ENCODE peak calls at places on chromosomes 5 and 9, in seven cellular contexts. I, Q, F, O, H, R and P are unnamed samples.

GRCh38 chr5:62167651-62168050 is 138.4 kb upstream of the KIF2A start:
- DNase-seq in I (no peak), Q (no peak), F (no peak), O (no peak), H (no peak), R (no peak), P (no peak)

GRCh38 chr5:55063220-55063863 is 39.1 kb upstream of the GZMA start:
- DNase-seq in I (no peak), Q (no peak), F (no peak), O (peak), H (no peak), R (no peak), P (no peak)

GRCh38 chr9:96222132-96222531 is 79.8 kb downstream of the HSD17B3 start:
- DNase-seq in I (no peak), Q (no peak), F (no peak), O (no peak), H (no peak), R (no peak), P (no peak)

GRCh38 chr9:97046228-97046627 is 7.3 kb upstream of the CTSV start:
- DNase-seq in I (no peak), Q (no peak), F (no peak), O (peak), H (peak), R (peak), P (peak)

GRCh38 chr5:43729846-43730478 is 127.0 kb downstream of the NNT start:
- DNase-seq in I (no peak), Q (no peak), F (no peak), O (peak), H (no peak), R (no peak), P (no peak)

GRCh38 chr9:129052592-129052991 is 16.2 kb downstream of the MIGA2 start:
- DNase-seq in I (peak), Q (no peak), F (no peak), O (no peak), H (peak), R (peak), P (peak)

GRCh38 chr5:93078082-93079038 is 502.7 kb downstream of the NR2F1-AS1 start:
- DNase-seq in I (peak), Q (peak), F (no peak), O (peak), H (no peak), R (peak), P (peak)

GRCh38 chr5:30121092-30121491 is 1072.4 kb upstream of the CDH6 start:
- DNase-seq in I (no peak), Q (no peak), F (no peak), O (no peak), H (no peak), R (no peak), P (no peak)

GRCh38 chr9:8855046-8855445 is 1055.5 kb upstream of the DMAC1 start:
- DNase-seq in I (no peak), Q (no peak), F (no peak), O (peak), H (no peak), R (no peak), P (no peak)

GRCh38 chr9:113807173-113808061 is 68.7 kb upstream of the ZNF618 start:
- DNase-seq in I (no peak), Q (no peak), F (no peak), O (peak), H (peak), R (peak), P (peak)

GRCh38 chr9:108167136-108167900 is 677.7 kb upstream of the KLF4 start:
- DNase-seq in I (no peak), Q (no peak), F (no peak), O (peak), H (no peak), R (no peak), P (no peak)

GRCh38 chr5:56538580-56538979 is 276.8 kb upstream of the MAP3K1 start:
- DNase-seq in I (no peak), Q (no peak), F (no peak), O (no peak), H (no peak), R (no peak), P (no peak)

GRCh38 chr9:14136047-14136446 is 177.9 kb downstream of the NFIB start:
- DNase-seq in I (no peak), Q (no peak), F (no peak), O (no peak), H (no peak), R (no peak), P (no peak)

GRCh38 chr9:90330215-90330614 is 312.4 kb downstream of the DIRAS2 start:
- DNase-seq in I (no peak), Q (no peak), F (no peak), O (no peak), H (no peak), R (no peak), P (no peak)

GRCh38 chr5:74594172-74595040 is 46.1 kb downstream of the ENC1 start:
- DNase-seq in I (no peak), Q (no peak), F (no peak), O (peak), H (no peak), R (no peak), P (no peak)

GRCh38 chr5:56507348-56507930 is 274.3 kb upstream of the ANKRD55 start:
- DNase-seq in I (no peak), Q (no peak), F (no peak), O (no peak), H (no peak), R (no peak), P (peak)

GRCh38 chr5:174275959-174276358 is 230.5 kb downstream of the NSG2 start:
- DNase-seq in I (no peak), Q (no peak), F (no peak), O (no peak), H (no peak), R (no peak), P (no peak)

GRCh38 chr5:38885208-38885607 is 39.4 kb downstream of the OSMR start:
- DNase-seq in I (no peak), Q (no peak), F (no peak), O (no peak), H (no peak), R (no peak), P (no peak)

GRCh38 chr9:33465596-33466564 is 7.8 kb downstream of the NOL6 start:
- DNase-seq in I (peak), Q (no peak), F (no peak), O (no peak), H (no peak), R (no peak), P (no peak)

GRCh38 chr5:172943283-172943841 is 15.9 kb upstream of the RPL26L1 start:
- DNase-seq in I (peak), Q (no peak), F (no peak), O (peak), H (peak), R (no peak), P (no peak)

GRCh38 chr9:101184813-101185278 is 156.3 kb downstream of the PLPPR1 start:
- DNase-seq in I (no peak), Q (no peak), F (no peak), O (no peak), H (no peak), R (no peak), P (no peak)

GRCh38 chr5:37494756-37495155 is 115.6 kb downstream of the WDR70 start:
- DNase-seq in I (no peak), Q (no peak), F (no peak), O (peak), H (no peak), R (peak), P (peak)

DNA sequence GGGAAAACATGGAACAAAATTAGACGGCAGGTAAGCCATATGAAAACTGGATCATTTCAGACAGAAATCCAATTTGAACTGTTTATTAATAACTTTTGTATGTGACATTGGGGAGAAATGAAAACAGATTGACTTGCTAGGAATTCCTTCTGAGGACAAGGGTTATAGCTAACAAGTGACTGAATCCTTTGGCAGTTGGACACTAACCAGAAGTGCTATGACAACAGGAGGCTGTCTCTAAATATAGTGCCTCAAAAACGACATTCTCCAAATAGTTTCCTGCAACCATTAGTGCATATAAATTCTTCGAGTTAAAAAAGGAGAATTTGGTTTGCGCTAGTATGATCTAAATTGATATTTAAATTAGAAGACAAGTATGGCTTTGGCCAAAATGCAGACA is 338.6 kb downstream of the PTPRD start:
- DNase-seq in I (no peak), Q (no peak), F (no peak), O (no peak), H (no peak), R (no peak), P (no peak)
- H3K4me3 ChIP-seq in I (no peak), Q (no peak), F (no peak), O (no peak), H (no peak), R (no peak), P (no peak)

GRCh38 chr5:180815241-180816031 is 12.8 kb upstream of the MGAT1 start:
- DNase-seq in I (no peak), Q (no peak), F (no peak), O (no peak), H (no peak), R (no peak), P (no peak)

GRCh38 chr5:180811012-180811622 is 8.5 kb upstream of the MGAT1 start:
- DNase-seq in I (no peak), Q (no peak), F (no peak), O (peak), H (no peak), R (no peak), P (no peak)

GRCh38 chr5:180811623-180812119 is 9.1 kb upstream of the MGAT1 start:
- DNase-seq in I (no peak), Q (no peak), F (no peak), O (no peak), H (no peak), R (peak), P (no peak)

GRCh38 chr5:180810210-180811011 is 7.8 kb upstream of the MGAT1 start:
- DNase-seq in I (peak), Q (peak), F (peak), O (peak), H (peak), R (peak), P (peak)

GRCh38 chr5:180813418-180813817 is 10.8 kb upstream of the MGAT1 start:
- DNase-seq in I (no peak), Q (no peak), F (no peak), O (no peak), H (no peak), R (no peak), P (no peak)
- TF ChIP-seq CTCF in I (no peak), Q (no peak), F (no peak), O (no peak), H (no peak), R (no peak), P (no peak)

GRCh38 chr5:109388407-109388806 is 21.4 kb downstream of the PJA2 start:
- DNase-seq in I (no peak), Q (no peak), F (no peak), O (peak), H (no peak), R (no peak), P (no peak)
- H3K4me3 ChIP-seq in I (no peak), Q (no peak), F (no peak), O (no peak), H (no peak), R (no peak), P (no peak)

DNA sequence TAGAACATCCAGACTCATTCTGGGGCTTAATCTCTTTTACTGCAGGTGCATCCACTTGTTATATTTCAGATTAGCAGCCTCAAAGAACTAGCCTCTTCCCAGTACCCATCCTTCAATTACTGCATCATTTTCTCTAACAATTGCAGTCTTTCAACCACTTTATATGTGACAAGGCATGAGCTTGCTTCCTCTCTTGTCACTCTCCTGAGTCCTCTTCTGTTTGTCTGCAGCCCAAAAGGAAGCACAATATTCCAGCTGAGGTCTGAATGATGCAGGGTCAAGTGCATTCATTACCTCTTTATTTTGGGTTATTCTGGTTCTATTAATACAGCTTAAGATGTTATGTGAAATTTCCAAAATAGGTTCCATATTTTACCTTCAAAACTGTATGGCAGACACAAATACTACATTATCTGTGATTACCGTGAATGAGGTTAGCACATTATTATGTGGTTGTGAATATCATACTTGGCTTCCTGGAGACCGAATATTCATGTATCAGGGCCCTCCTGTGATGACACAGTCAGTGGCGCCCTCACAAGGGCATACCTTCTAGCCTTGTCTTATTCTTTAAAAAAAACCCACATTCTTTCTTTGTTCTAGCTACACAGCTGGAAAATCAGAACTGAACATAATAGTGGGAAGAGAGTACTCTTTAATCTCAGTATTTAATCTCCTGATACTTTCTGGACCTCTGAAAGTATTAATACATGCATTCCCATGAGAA is 323.8 kb downstream of the PDE4D start:
- DNase-seq in I (no peak), Q (no peak), F (no peak), O (no peak), H (no peak), R (no peak), P (no peak)
- TF ChIP-seq CTCF in I (no peak), Q (no peak), F (no peak), O (no peak), H (no peak), R (no peak), P (no peak)

GRCh38 chr5:5481633-5482032 is 59.2 kb downstream of the ICE1 start:
- DNase-seq in I (no peak), Q (no peak), F (no peak), O (no peak), H (no peak), R (no peak), P (no peak)

GRCh38 chr5:5480481-5481111 is 58.1 kb downstream of the ICE1 start:
- DNase-seq in I (no peak), Q (no peak), F (no peak), O (no peak), H (no peak), R (no peak), P (no peak)

GRCh38 chr5:5483880-5484595 is 61.6 kb downstream of the ICE1 start:
- DNase-seq in I (no peak), Q (no peak), F (no peak), O (peak), H (no peak), R (no peak), P (no peak)

GRCh38 chr5:5483350-5483749 is 60.9 kb downstream of the ICE1 start:
- DNase-seq in I (no peak), Q (no peak), F (no peak), O (no peak), H (no peak), R (no peak), P (no peak)

DNA sequence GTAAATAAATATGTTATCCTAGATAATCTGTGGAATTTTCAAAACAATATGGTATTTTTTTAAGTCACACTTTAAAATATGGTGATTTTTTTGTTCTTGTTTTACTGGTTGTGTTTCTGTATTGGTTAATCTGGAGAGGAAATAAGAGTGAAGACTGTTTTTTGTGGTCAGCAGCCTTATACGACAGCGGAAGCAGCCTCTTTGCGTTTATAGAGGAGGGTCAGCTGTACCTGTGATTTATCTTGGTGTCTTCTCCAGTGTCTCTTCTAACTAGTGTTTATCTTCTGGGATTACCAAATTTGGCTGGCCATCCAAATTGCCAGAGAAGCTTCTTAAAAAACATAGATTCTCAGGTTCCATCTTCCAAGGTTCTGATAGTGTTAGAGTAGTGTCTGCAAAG is 58.7 kb downstream of the ICE1 start:
- DNase-seq in I (no peak), Q (no peak), F (no peak), O (no peak), H (no peak), R (no peak), P (no peak)
- H3K4me3 ChIP-seq in I (no peak), Q (no peak), F (no peak), O (no peak), H (no peak), R (no peak), P (no peak)

DNA sequence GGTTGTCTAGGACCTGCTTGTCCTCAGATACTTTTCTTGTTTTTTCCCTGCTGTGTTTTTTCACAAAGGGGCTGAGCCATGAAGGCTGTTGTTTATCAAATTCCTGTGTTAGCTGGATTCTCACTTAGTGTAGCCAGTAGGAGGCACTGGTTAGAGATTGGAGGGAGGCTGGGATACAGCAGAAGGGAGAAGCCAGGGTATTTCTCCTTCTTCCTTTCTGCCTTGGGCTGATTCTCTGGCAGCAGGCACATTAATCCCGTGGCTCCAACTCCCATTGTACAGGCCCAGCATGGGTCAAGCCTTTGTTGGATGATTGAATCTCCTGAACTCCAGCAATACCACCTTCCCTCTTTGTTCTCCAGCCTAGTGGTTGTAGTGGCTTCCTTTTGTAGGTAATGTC is 46.4 kb upstream of the FAM170A start:
- DNase-seq in I (no peak), Q (no peak), F (no peak), O (no peak), H (no peak), R (no peak), P (no peak)
- TF ChIP-seq CTCF in I (no peak), Q (no peak), F (no peak), O (no peak), H (no peak), R (no peak), P (no peak)

GRCh38 chr5:83510199-83510730 is 38.7 kb downstream of the VCAN start:
- DNase-seq in I (no peak), Q (no peak), F (no peak), O (peak), H (no peak), R (no peak), P (no peak)

GRCh38 chr5:83513491-83513890 is 41.9 kb downstream of the VCAN start:
- DNase-seq in I (no peak), Q (no peak), F (no peak), O (peak), H (no peak), R (no peak), P (no peak)

GRCh38 chr5:83509535-83509934 is 38.0 kb downstream of the VCAN start:
- DNase-seq in I (no peak), Q (no peak), F (no peak), O (peak), H (no peak), R (no peak), P (no peak)

GRCh38 chr5:83513081-83513480 is 41.5 kb downstream of the VCAN start:
- DNase-seq in I (no peak), Q (no peak), F (no peak), O (no peak), H (no peak), R (no peak), P (no peak)

DNA sequence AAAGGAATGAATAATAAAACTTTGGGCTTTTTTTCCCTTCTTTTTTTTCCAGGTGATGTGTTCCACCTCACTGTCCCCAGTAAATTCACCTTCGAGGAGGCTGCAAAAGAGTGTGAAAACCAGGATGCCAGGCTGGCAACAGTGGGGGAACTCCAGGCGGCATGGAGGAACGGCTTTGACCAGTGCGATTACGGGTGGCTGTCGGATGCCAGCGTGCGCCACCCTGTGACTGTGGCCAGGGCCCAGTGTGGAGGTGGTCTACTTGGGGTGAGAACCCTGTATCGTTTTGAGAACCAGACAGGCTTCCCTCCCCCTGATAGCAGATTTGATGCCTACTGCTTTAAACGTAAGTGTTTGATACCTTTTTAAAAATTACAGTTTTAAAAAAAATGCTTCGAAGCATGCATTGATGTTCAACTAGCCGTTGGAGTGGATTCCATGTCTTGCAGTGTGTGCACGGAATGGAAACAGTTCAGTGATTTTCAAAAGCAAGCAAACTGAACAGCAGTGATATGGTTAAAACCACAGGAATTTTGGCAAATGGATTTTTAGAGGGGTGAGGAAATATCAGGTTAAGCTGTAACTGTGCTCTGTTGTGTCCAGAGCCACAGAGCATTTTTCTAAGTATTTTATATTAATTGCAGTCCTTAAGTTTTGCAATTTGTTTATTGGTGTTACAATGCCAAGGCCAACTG is 40.7 kb downstream of the VCAN start:
- DNase-seq in I (no peak), Q (no peak), F (no peak), O (peak), H (no peak), R (no peak), P (no peak)
- H3K4me3 ChIP-seq in I (no peak), Q (no peak), F (no peak), O (no peak), H (no peak), R (no peak), P (no peak)

DNA sequence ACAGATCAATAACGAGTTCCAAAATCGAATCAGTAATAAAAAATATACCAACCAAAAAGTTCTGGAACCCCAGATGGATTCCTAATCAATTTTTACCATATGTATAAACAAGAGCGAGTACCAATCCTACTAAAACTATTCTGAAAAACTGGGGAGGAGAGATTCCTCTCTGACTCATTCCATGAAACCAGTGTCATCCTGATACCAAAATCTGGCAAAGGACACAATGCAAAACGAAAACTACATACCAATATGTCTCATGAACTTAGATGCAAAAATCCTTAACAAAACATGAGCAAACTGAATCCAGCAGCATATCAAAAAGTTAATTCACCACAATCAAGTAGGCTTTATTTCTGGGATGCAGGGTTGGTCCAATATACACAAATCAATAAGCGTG is 30.5 kb upstream of the MACIR start:
- DNase-seq in I (no peak), Q (no peak), F (no peak), O (peak), H (no peak), R (no peak), P (no peak)
- TF ChIP-seq CTCF in I (no peak), Q (no peak), F (no peak), O (no peak), H (no peak), R (no peak), P (no peak)

GRCh38 chr9:102669220-102669619 is 325.9 kb upstream of the CYLC2 start:
- DNase-seq in I (no peak), Q (no peak), F (no peak), O (no peak), H (no peak), R (no peak), P (no peak)
- H3K4me3 ChIP-seq in I (no peak), Q (no peak), F (no peak), O (no peak), H (no peak), R (no peak), P (no peak)